ENCODE peak calls at places on chromosomes 12 and 14, in six cellular contexts. C is HCT116, L is fibroblast of lung, V is thyroid gland, X is IMR-90, Z is uterus. R is an unnamed sample. For H3K9me3, the result is how much of the 10 kb centered on the place peaks cover.

GRCh38 chr12:116474331-116474730 is 84.8 kb upstream of the MAP1LC3B2 start:
- DNase-seq in L (no peak), Z (no peak), X (no peak), V (no peak), C (no peak), R (no peak)

GRCh38 chr12:44502681-44503080 is 373.4 kb downstream of the NELL2 start:
- DNase-seq in Z (no peak), L (no peak), C (no peak), X (no peak), V (peak), R (no peak)

GRCh38 chr12:109640961-109641360 is 67.4 kb downstream of the MVK start:
- DNase-seq in C (no peak), X (no peak), L (no peak), V (no peak), Z (no peak), R (no peak)

GRCh38 chr14:97408937-97409860 is 612.0 kb downstream of the VRK1 start:
- DNase-seq in L (no peak), X (no peak), Z (no peak), C (no peak), V (no peak), R (no peak)

GRCh38 chr14:74800780-74801179 is 37.7 kb downstream of the YLPM1 start:
- DNase-seq in V (no peak), L (no peak), C (no peak), Z (no peak), X (no peak), R (no peak)

GRCh38 chr12:23731035-23731434 is 218.4 kb downstream of the SOX5 start:
- DNase-seq in X (no peak), C (no peak), V (no peak), L (no peak), Z (no peak), R (no peak)

GRCh38 chr12:93456077-93456476 is 11.2 kb upstream of the MRPL42 start:
- DNase-seq in Z (no peak), X (no peak), C (no peak), L (no peak), V (no peak), R (no peak)

GRCh38 chr14:104573930-104574329 is 5.6 kb upstream of the C14orf180 start:
- DNase-seq in V (no peak), X (no peak), Z (no peak), L (no peak), C (no peak), R (no peak)

GRCh38 chr14:99755068-99755405 is 38.2 kb upstream of the EML1 start:
- DNase-seq in C (no peak), X (no peak), Z (no peak), V (no peak), L (no peak), R (no peak)

GRCh38 chr12:52740591-52740990 is 36.6 kb downstream of the KRT76 start:
- DNase-seq in L (no peak), V (no peak), X (no peak), C (no peak), Z (no peak), R (no peak)

GRCh38 chr12:2697057-2697456 is 97.7 kb upstream of the FKBP4 start:
- DNase-seq in C (no peak), V (no peak), L (no peak), Z (no peak), X (no peak), R (no peak)

GRCh38 chr14:74606727-74607126 is 5.3 kb downstream of the LTBP2 start:
- DNase-seq in Z (no peak), V (no peak), L (no peak), X (no peak), C (no peak), R (no peak)

GRCh38 chr14:93090826-93091583 is 24.7 kb downstream of the ITPK1 start:
- DNase-seq in X (no peak), Z (no peak), C (no peak), V (no peak), L (no peak), R (no peak)

GRCh38 chr12:6532051-6532926 is 2.0 kb upstream of the GAPDH start:
- DNase-seq in Z (peak), C (peak), V (peak), L (peak), X (peak), R (peak)

GRCh38 chr14:101626331-101626730 is 65.0 kb downstream of the DIO3 start:
- DNase-seq in X (no peak), C (no peak), V (no peak), L (no peak), Z (no peak), R (no peak)

GRCh38 chr12:94875525-94875924 is 128.0 kb downstream of the NDUFA12 start:
- DNase-seq in C (peak), V (peak), Z (no peak), X (no peak), L (no peak), R (no peak)

GRCh38 chr12:109735051-109735521 is 21.5 kb downstream of the FAM222A start:
- DNase-seq in C (no peak), Z (peak), V (no peak), L (no peak), X (no peak), R (peak)

GRCh38 chr14:105909046-105909827 is 382.9 kb downstream of the TMEM121 start:
- DNase-seq in X (no peak), V (no peak), Z (no peak), C (no peak), L (no peak), R (no peak)

GRCh38 chr14:104820669-104821228 is 19.8 kb downstream of the ZBTB42 start:
- DNase-seq in X (peak), Z (peak), V (peak), L (peak), C (no peak), R (peak)

GRCh38 chr14:43795600-43796228 is 711.4 kb downstream of the FSCB start:
- DNase-seq in Z (no peak), L (no peak), V (no peak), C (no peak), X (peak), R (no peak)

GRCh38 chr12:76872415-76872814 is 6.4 kb downstream of the CSRP2 start:
- DNase-seq in X (no peak), L (no peak), Z (no peak), C (no peak), V (no peak), R (no peak)

GRCh38 chr12:86719381-86719780 is 463.2 kb upstream of the MGAT4C start:
- DNase-seq in V (no peak), C (no peak), L (peak), X (peak), Z (no peak), R (no peak)

GRCh38 chr12:47881826-47882427 is 22.9 kb downstream of the VDR start:
- DNase-seq in V (peak), X (peak), Z (peak), C (no peak), L (peak), R (peak)

GRCh38 chr14:86217523-86217922 is 687.6 kb downstream of the FLRT2 start:
- DNase-seq in V (no peak), Z (no peak), L (no peak), X (no peak), C (no peak), R (no peak)

GRCh38 chr14:77883479-77884238 is 83.8 kb downstream of the ADCK1 start:
- DNase-seq in L (no peak), X (no peak), C (no peak), V (no peak), Z (no peak), R (no peak)

GRCh38 chr14:65412881-65413738 is 580 bp downstream of the FUT8 start:
- DNase-seq in Z (peak), C (no peak), V (no peak), X (peak), L (peak), R (peak)

GRCh38 chr14:92352158-92352985 is 29.4 kb downstream of the SLC24A4 start:
- DNase-seq in L (no peak), X (no peak), V (no peak), C (peak), Z (no peak), R (no peak)

GRCh38 chr12:58313091-58313855 is 371.9 kb downstream of the ATP23 start:
- DNase-seq in V (no peak), Z (no peak), C (no peak), L (peak), X (peak), R (no peak)

GRCh38 chr14:23434488-23435219 is 806 bp downstream of the MYH7 start:
- DNase-seq in X (no peak), Z (no peak), C (no peak), L (no peak), V (no peak), R (no peak)

GRCh38 chr12:88908345-88908744 is 328.1 kb upstream of the KITLG start:
- DNase-seq in C (no peak), Z (no peak), L (no peak), X (no peak), V (no peak), R (no peak)

GRCh38 chr12:76909290-76909689 is 30.5 kb upstream of the CSRP2 start:
- DNase-seq in X (no peak), Z (no peak), C (no peak), L (no peak), V (no peak), R (no peak)

GRCh38 chr12:71461787-71462328 is 22.3 kb downstream of the LGR5 start:
- DNase-seq in Z (no peak), C (no peak), X (no peak), L (no peak), V (no peak), R (no peak)
- H3K9me3 ChIP-seq in Z (under half), C (under half), X (under half), L (under half), V (under half), R (under half)

DNA sequence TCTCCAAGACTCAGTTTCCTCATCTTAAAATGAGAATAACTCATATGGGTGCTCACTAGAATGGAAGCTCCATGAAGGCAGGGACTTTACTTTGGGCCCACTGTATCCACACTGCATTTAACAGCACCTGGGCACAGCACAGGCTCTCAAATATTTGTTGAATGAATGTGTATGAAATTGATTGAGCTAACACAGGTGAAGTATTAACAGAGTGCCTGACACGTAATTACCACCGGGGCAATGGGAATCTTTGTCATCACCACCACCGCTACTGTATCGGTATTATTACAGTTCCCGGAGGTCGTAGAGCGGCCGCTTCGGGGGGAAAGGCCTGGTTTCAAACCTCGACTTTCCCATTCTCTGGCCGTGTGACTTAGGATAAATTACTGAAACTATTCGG is 1.2 kb upstream of the RIC8B start:
- DNase-seq in X (no peak), C (no peak), Z (no peak), L (no peak), V (no peak), R (no peak)
- H3K27ac ChIP-seq in X (peak), C (peak), Z (peak), L (peak), V (peak), R (peak)

GRCh38 chr12:128606040-128606439 is 217.7 kb downstream of the SLC15A4 start:
- DNase-seq in V (no peak), C (no peak), Z (no peak), L (no peak), X (no peak), R (no peak)
- H3K9me3 ChIP-seq in V (under half), C (under half), Z (under half), L (under half), X (under half), R (under half)

GRCh38 chr12:65825573-65826512 is 1.6 kb downstream of the HMGA2 start:
- DNase-seq in X (peak), L (peak), C (no peak), Z (no peak), V (peak), R (peak)

GRCh38 chr12:65828711-65829339 is 4.5 kb downstream of the HMGA2 start:
- DNase-seq in V (no peak), Z (no peak), L (no peak), X (no peak), C (no peak), R (no peak)

GRCh38 chr12:65827827-65828231 is 3.5 kb downstream of the HMGA2 start:
- DNase-seq in C (no peak), V (no peak), Z (no peak), L (peak), X (no peak), R (no peak)

GRCh38 chr12:65825323-65825572 is 965 bp downstream of the HMGA2 start:
- DNase-seq in L (no peak), C (no peak), V (no peak), X (no peak), Z (no peak), R (no peak)

DNA sequence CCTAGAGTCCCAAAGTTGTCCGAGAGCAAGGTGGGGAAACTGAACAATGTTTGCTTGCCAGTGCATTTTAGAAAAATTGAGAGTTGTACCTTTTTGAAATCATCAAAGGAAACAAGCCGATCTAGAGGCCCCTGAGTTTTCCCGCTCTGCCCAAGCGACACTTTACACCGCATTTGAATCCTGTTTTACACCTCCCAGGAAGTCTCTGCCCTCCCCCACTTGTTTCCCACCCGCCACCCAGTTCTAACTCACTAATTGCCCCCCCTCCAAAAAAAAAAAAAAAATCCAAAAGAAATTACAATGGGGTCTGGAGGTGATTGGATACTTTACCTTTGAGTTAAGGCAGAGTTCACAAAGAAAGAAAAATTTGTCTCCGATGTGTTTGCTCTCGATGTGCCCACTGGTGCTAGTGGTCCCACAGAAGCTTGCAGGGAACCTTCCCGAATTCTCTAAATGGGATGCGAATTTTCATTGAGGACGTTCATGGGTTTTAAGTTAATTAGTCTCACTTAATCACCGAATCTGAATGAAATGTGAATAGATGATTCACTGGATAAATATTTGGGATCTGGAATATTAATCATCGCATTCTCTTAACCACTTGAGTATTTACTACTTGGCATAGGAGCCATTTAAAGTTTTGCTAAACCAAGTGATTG is 2.4 kb downstream of the HMGA2 start:
- DNase-seq in X (peak), V (no peak), Z (no peak), L (peak), C (no peak), R (no peak)
- H3K27ac ChIP-seq in X (peak), V (no peak), Z (no peak), L (peak), C (peak), R (no peak)

DNA sequence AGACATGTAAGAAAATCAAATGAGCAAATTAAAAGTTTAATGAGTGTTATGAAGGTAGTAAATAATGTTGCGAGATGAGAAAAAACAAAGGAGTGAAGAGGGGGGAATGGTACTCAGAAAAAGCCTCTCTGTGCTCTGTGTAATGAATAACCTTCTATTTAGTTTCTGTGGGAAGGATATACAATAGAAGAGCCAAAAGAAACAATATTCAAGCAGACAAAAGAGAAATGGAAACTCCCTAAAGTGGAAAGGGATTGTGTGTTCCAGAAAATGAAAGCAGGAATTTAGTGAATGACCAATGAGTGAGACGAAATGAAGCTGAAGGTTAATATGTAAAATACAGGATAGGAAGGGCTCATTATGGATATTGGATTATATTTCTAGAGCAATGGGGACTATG is 18.5 kb downstream of the OR4K1 start:
- DNase-seq in V (no peak), L (no peak), Z (no peak), X (no peak), C (no peak), R (no peak)
- H3K9me3 ChIP-seq in V (under half), L (under half), Z (under half), X (under half), C (under half), R (under half)

DNA sequence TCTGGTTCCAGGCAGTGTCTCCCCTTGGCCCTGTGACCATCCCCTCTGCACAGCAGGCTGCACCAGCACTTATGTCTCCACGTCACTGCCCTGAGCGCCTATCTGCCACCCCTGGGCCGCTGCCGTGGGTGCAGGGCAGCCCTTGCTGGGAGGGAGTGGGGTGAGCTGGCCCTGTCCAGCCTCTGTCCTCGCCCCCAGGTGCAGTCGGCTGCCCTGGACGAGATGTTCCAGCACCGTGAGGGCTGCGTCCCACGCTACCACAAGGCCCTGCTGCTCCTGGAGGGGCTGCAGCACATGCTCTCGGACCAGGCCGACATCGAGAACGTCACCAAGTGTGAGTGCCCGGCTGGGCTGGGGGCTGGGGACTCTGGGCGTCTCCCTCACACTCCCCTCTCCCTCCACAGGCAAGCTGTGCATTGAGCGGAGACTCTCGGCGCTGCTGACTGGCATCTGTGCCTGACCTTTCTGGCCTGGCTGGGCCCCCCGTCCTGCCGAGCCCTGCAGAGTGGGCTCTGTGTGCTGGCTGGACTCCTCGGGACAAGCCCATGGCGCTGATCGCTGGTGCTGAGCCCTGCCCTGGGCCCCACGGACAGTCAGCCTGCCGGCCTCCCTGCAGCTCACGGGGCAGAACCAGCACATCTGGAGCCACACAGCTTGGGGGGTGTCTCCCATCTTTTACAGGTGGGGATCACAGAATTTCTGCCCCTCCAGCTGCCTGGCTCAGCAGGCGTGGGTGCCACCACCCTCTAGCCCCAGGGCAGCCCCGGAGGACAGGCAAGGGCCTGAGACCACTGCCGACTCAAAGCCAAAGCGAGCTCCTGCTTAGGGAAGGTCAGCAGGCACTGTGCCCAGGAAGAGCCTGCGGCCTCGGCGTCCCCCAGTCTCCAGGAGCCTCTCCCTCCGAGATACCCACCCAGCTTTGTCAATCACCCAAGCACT is 7.9 kb upstream of the PUS1 start:
- DNase-seq in X (no peak), Z (no peak), L (no peak), V (no peak), C (no peak), R (no peak)
- H3K27ac ChIP-seq in X (no peak), Z (no peak), L (no peak), V (no peak), C (no peak), R (no peak)

DNA sequence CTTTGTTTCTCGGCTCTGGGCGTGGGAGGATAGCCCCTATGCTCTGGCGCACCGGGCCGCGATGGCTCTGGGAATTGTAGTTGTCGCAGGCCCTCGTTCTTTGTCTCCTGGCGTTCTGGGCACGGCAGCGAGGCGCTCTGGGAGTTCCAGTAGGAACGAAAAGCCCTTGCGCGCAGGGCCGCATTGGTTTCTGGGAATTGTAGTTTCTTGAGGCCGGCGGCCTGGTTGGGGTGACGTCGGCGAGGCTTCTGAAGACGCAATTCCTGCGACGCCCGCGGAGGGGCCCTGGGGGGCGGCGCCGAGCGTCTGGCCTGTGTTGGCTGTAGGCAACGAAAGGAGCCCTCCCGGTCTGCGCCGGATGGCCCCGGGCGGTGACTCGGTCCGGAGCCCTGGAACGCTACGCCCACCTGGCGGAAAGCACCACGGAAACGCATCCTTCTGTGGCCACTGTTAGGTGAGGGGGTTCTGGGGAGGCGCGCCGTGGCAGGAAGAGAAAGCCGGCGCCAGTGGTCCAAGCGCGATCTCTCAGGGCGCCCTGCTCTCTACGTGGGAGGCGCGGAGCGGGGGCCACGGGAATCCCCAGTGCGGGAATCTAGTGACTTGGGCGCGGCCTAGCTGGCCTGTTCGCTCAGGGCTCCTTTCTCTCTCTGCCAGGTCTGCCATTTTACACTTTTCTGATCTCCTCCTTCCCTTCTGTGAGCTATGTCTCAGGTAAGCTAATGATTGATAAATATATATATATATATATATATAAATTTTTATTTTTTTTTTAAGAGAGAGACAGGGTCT is at the start of gene ZNF140:
- DNase-seq in X (peak), Z (peak), V (peak), C (no peak), L (peak), R (peak)
- H3K9me3 ChIP-seq in X (under half), Z (half or more), V (under half), C (under half), L (under half), R (half or more)

GRCh38 chr14:32345311-32345771 is 16.2 kb downstream of the AKAP6 start:
- DNase-seq in C (no peak), L (peak), X (peak), V (no peak), Z (no peak), R (no peak)
- H3K27ac ChIP-seq in C (no peak), L (no peak), X (peak), V (no peak), Z (no peak), R (no peak)